ENCODE peak calls at places on chromosome 6, in nine cellular contexts. Y is non-pigmented ciliary epithelial cell; Z is neuronal stem cell; G is HS-5; W is naive thymus-derived CD8-positive, alpha-beta T cell; T is retina; I is ACHN; F is H9; P is CD8-positive, alpha-beta memory T cell. H is an unnamed sample.

GRCh38 chr6:47180633-47181032 is 129.1 kb downstream of the TNFRSF21 start:
- DNase-seq in I (peak; percentile 24), Z (no peak), P (no peak), F (peak; percentile 31), Y (no peak), G (no peak), T (no peak), W (no peak), H (no peak)

GRCh38 chr6:137707590-137708360 is 159.3 kb upstream of the TNFAIP3 start:
- DNase-seq in Z (peak; percentile 24), Y (no peak), F (peak; percentile 45), G (no peak), I (peak; percentile 65), W (peak; percentile 91), P (peak; percentile 84), T (peak; percentile 73), H (peak; percentile 76)

GRCh38 chr6:142401838-142402237 is 100.0 kb downstream of the ADGRG6 start:
- DNase-seq in T (no peak), W (no peak), Z (no peak), Y (no peak), P (no peak), F (no peak), G (no peak), I (no peak), H (no peak)

GRCh38 chr6:149128489-149129145 is 188.9 kb upstream of the TAB2 start:
- DNase-seq in I (no peak), Y (no peak), Z (no peak), T (no peak), W (peak; percentile 3), P (no peak), F (no peak), G (no peak), H (no peak)

GRCh38 chr6:43740321-43740960 is 29.6 kb upstream of the VEGFA start:
- DNase-seq in W (no peak), Z (peak; percentile 43), F (peak; percentile 24), I (no peak), T (no peak), P (no peak), G (no peak), Y (no peak), H (no peak)

GRCh38 chr6:127775371-127775770 is 125.5 kb downstream of the THEMIS start:
- DNase-seq in G (no peak), Y (no peak), F (no peak), P (no peak), Z (no peak), W (no peak), T (no peak), I (no peak), H (no peak)

GRCh38 chr6:7058250-7058923 is 49.4 kb upstream of the RREB1 start:
- DNase-seq in W (no peak), I (peak; percentile 92), Z (no peak), Y (peak; percentile 98), G (peak; percentile 98), P (no peak), F (no peak), T (no peak), H (peak; percentile 97)

GRCh38 chr6:40937491-40937890 is 101.5 kb downstream of the UNC5CL start:
- DNase-seq in F (no peak), I (no peak), T (no peak), P (no peak), W (no peak), Z (no peak), Y (no peak), G (no peak), H (no peak)

GRCh38 chr6:37262446-37263026 is 4.6 kb upstream of the TMEM217 start:
- DNase-seq in T (no peak), F (no peak), G (no peak), Y (no peak), I (no peak), Z (no peak), W (no peak), P (no peak), H (no peak)

GRCh38 chr6:131717815-131718214 is 7.0 kb upstream of the CTAGE9 start:
- DNase-seq in T (no peak), Y (no peak), Z (no peak), F (no peak), W (no peak), P (no peak), I (no peak), G (no peak), H (no peak)

GRCh38 chr6:21937466-21937865 is 343.9 kb downstream of the SOX4 start:
- DNase-seq in Y (no peak), G (no peak), I (no peak), F (peak; percentile 43), W (no peak), T (no peak), Z (no peak), P (no peak), H (no peak)

GRCh38 chr6:38554700-38555413 is 84.9 kb downstream of the BTBD9 start:
- DNase-seq in I (peak; percentile 13), G (peak; percentile 11), P (no peak), Z (no peak), W (no peak), F (no peak), Y (no peak), T (no peak), H (no peak)

GRCh38 chr6:106872044-106872443 is 102.5 kb downstream of the CD24 start:
- DNase-seq in Y (no peak), Z (no peak), P (no peak), I (peak; percentile 9), G (no peak), F (no peak), T (no peak), W (no peak), H (no peak)

GRCh38 chr6:96124778-96125177 is 109.0 kb downstream of the FUT9 start:
- DNase-seq in Y (peak; percentile 27), W (no peak), F (no peak), I (no peak), Z (no peak), P (no peak), T (no peak), G (no peak), H (no peak)